ENCODE peak calls at places on chromosomes 5 and 9, in four cellular contexts. B is choroid plexus epithelial cell; D is stimulated activated CD4-positive, alpha-beta T cell treated with anti-CD3 and anti-CD28 coated beads, Interleukin-2, amount 100 ng/mL, for 48 hours; S is NCI-H1694 treated with DMSO at 0.1 percent for 48 hours. Y is an unnamed sample.

GRCh38 chr5:61467766-61468482 is 135.9 kb downstream of the ZSWIM6 start:
- DNase-seq in D (no peak), S (no peak), B (peak), Y (no peak)

GRCh38 chr9:136572003-136572595 is 26.3 kb upstream of the NOTCH1 start:
- DNase-seq in B (peak), D (no peak), S (no peak), Y (no peak)

GRCh38 chr5:109853362-109853761 is 163.6 kb downstream of the MAN2A1 start:
- DNase-seq in S (no peak), B (peak), D (no peak), Y (no peak)

GRCh38 chr9:123073991-123074422 is 40.5 kb downstream of the GPR21 start:
- DNase-seq in B (peak), S (no peak), D (no peak), Y (no peak)

GRCh38 chr9:102778756-102779155 is 216.4 kb upstream of the CYLC2 start:
- DNase-seq in S (no peak), B (no peak), D (no peak), Y (no peak)

GRCh38 chr5:4868140-4868735 is 271.9 kb upstream of the ADAMTS16 start:
- DNase-seq in S (peak), D (peak), B (peak), Y (peak)

GRCh38 chr5:139468421-139468931 is 2.3 kb upstream of the SMIM33 start:
- DNase-seq in B (no peak), D (no peak), S (no peak), Y (no peak)

GRCh38 chr9:33103381-33104110 is 27.1 kb upstream of the SMU1 start:
- DNase-seq in B (no peak), D (no peak), S (no peak), Y (no peak)

GRCh38 chr9:22206833-22207232 is 197.7 kb upstream of the CDKN2B start:
- DNase-seq in S (no peak), D (no peak), B (no peak), Y (no peak)

GRCh38 chr5:93800988-93801811 is 59.8 kb upstream of the POU5F2 start:
- DNase-seq in S (peak), B (peak), D (peak), Y (peak)

GRCh38 chr9:87063883-87064282 is 116.6 kb upstream of the GAS1 start:
- DNase-seq in B (peak), S (no peak), D (no peak), Y (no peak)

GRCh38 chr5:31408814-31409213 is 123.1 kb downstream of the DROSHA start:
- DNase-seq in S (no peak), D (no peak), B (peak), Y (no peak)

GRCh38 chr9:91790912-91791311 is 159.1 kb downstream of the ROR2 start:
- DNase-seq in S (no peak), B (peak), D (no peak), Y (no peak)

GRCh38 chr9:137750563-137750962 is 127.0 kb upstream of the CACNA1B start:
- DNase-seq in B (no peak), S (no peak), D (no peak), Y (no peak)

GRCh38 chr5:64814073-64814472 is 45.3 kb downstream of the CWC27 start:
- DNase-seq in S (no peak), B (no peak), D (no peak), Y (no peak)

GRCh38 chr5:77748160-77748559 is 28.0 kb downstream of the TBCA start:
- DNase-seq in B (no peak), S (no peak), D (no peak), Y (no peak)

GRCh38 chr5:32283061-32283460 is 29.7 kb downstream of the MTMR12 start:
- DNase-seq in B (no peak), S (no peak), D (no peak), Y (no peak)

GRCh38 chr5:81305783-81306182 is 4.4 kb downstream of the ZCCHC9 start:
- DNase-seq in D (no peak), S (no peak), B (no peak), Y (no peak)

GRCh38 chr9:99809586-99810357 is 11.9 kb upstream of the NR4A3 start:
- DNase-seq in S (no peak), B (no peak), D (no peak), Y (no peak)

GRCh38 chr9:89766981-89767380 is 162.2 kb downstream of the GADD45G start:
- DNase-seq in B (no peak), S (no peak), D (no peak), Y (no peak)

GRCh38 chr5:173242675-173243085 is 7.7 kb upstream of the NKX2-5 start:
- DNase-seq in S (no peak), D (no peak), B (no peak), Y (no peak)

GRCh38 chr5:73027361-73027760 is 71.5 kb downstream of the FCHO2 start:
- DNase-seq in S (no peak), B (peak), D (no peak), Y (no peak)

GRCh38 chr5:154386952-154387629 is 58.7 kb upstream of the SAP30L start:
- DNase-seq in D (no peak), B (no peak), S (no peak), Y (no peak)

GRCh38 chr9:25677301-25678146 is 720 bp downstream of the TUSC1 start:
- DNase-seq in S (peak), D (no peak), B (peak), Y (no peak)

GRCh38 chr5:16489322-16489791 is 23.8 kb upstream of the ZNF622 start:
- DNase-seq in D (no peak), B (peak), S (peak), Y (peak)

GRCh38 chr5:139523635-139524445 is 37.3 kb upstream of the UBE2D2 start:
- DNase-seq in D (no peak), S (no peak), B (peak), Y (no peak)

GRCh38 chr5:98110270-98110669 is 663.2 kb upstream of the RGMB start:
- DNase-seq in S (no peak), D (no peak), B (peak), Y (no peak)

GRCh38 chr9:89225587-89225986 is 47.0 kb upstream of the SHC3 start:
- DNase-seq in D (no peak), B (peak), S (no peak), Y (no peak)

GRCh38 chr9:1050125-1050895 is at the start of gene DMRT2:
- DNase-seq in D (no peak), S (peak), B (peak), Y (no peak)

GRCh38 chr5:154967419-154968024 is 26.6 kb downstream of the MRPL22 start:
- DNase-seq in S (peak), B (peak), D (no peak), Y (no peak)

Y was measured in Panc1.